ENCODE peak calls at places on chromosomes 13 and 19, in eight cellular contexts. One of them, this sample, is unnamed.

GRCh38 chr19:16677060-16677459 is 16.1 kb downstream of the TMEM38A start:
- DNase-seq in GM23338: no peak
- DNase-seq in fibroblast of lung: no peak
- DNase-seq in mammary epithelial cell: no peak
- DNase-seq in RWPE2: no peak
- DNase-seq in CD8-positive, alpha-beta T cell: no peak
- DNase-seq in dorsolateral prefrontal cortex: no peak
- DNase-seq in neural crest cell: no peak
- DNase-seq in this sample: no peak

GRCh38 chr19:31128291-31128690 is 220.9 kb downstream of the TSHZ3 start:
- DNase-seq in GM23338: no peak
- DNase-seq in fibroblast of lung: no peak
- DNase-seq in mammary epithelial cell: no peak
- DNase-seq in RWPE2: no peak
- DNase-seq in CD8-positive, alpha-beta T cell: no peak
- DNase-seq in dorsolateral prefrontal cortex: no peak
- DNase-seq in neural crest cell: no peak
- DNase-seq in this sample: no peak

GRCh38 chr19:6720369-6721112 is at the start of gene C3:
- DNase-seq in GM23338: no peak
- DNase-seq in fibroblast of lung: no peak
- DNase-seq in mammary epithelial cell: peak; percentile 91
- DNase-seq in RWPE2: peak; percentile 83
- DNase-seq in CD8-positive, alpha-beta T cell: no peak
- DNase-seq in dorsolateral prefrontal cortex: no peak
- DNase-seq in neural crest cell: no peak
- DNase-seq in this sample: no peak

GRCh38 chr19:970695-971094 is 13.4 kb upstream of the WDR18 start:
- DNase-seq in GM23338: peak; percentile 66
- DNase-seq in fibroblast of lung: no peak
- DNase-seq in mammary epithelial cell: no peak
- DNase-seq in RWPE2: no peak
- DNase-seq in CD8-positive, alpha-beta T cell: no peak
- DNase-seq in dorsolateral prefrontal cortex: no peak
- DNase-seq in neural crest cell: no peak
- DNase-seq in this sample: no peak

GRCh38 chr13:24052547-24052981 is 108.0 kb upstream of the SPATA13 start:
- DNase-seq in GM23338: no peak
- DNase-seq in fibroblast of lung: peak; percentile 27
- DNase-seq in mammary epithelial cell: no peak
- DNase-seq in RWPE2: no peak
- DNase-seq in CD8-positive, alpha-beta T cell: no peak
- DNase-seq in dorsolateral prefrontal cortex: no peak
- DNase-seq in neural crest cell: no peak
- DNase-seq in this sample: no peak

GRCh38 chr13:23656637-23657036 is 86.4 kb downstream of the TNFRSF19 start:
- DNase-seq in GM23338: no peak
- DNase-seq in fibroblast of lung: peak; percentile 95
- DNase-seq in mammary epithelial cell: no peak
- DNase-seq in RWPE2: no peak
- DNase-seq in CD8-positive, alpha-beta T cell: no peak
- DNase-seq in dorsolateral prefrontal cortex: no peak
- DNase-seq in neural crest cell: no peak
- DNase-seq in this sample: peak; percentile 55

GRCh38 chr13:97122381-97122996 is 99.6 kb upstream of the MBNL2 start:
- DNase-seq in GM23338: no peak
- DNase-seq in fibroblast of lung: peak; percentile 80
- DNase-seq in mammary epithelial cell: peak; percentile 94
- DNase-seq in RWPE2: no peak
- DNase-seq in CD8-positive, alpha-beta T cell: no peak
- DNase-seq in dorsolateral prefrontal cortex: no peak
- DNase-seq in neural crest cell: no peak
- DNase-seq in this sample: no peak

GRCh38 chr19:30003862-30004261 is 61.8 kb downstream of the URI1 start:
- DNase-seq in GM23338: no peak
- DNase-seq in fibroblast of lung: no peak
- DNase-seq in mammary epithelial cell: no peak
- DNase-seq in RWPE2: no peak
- DNase-seq in CD8-positive, alpha-beta T cell: no peak
- DNase-seq in dorsolateral prefrontal cortex: no peak
- DNase-seq in neural crest cell: no peak
- DNase-seq in this sample: no peak

GRCh38 chr13:75661443-75661842 is 25.3 kb downstream of the LMO7 start:
- DNase-seq in GM23338: no peak
- DNase-seq in fibroblast of lung: no peak
- DNase-seq in mammary epithelial cell: no peak
- DNase-seq in RWPE2: no peak
- DNase-seq in CD8-positive, alpha-beta T cell: no peak
- DNase-seq in dorsolateral prefrontal cortex: no peak
- DNase-seq in neural crest cell: no peak
- DNase-seq in this sample: no peak

GRCh38 chr13:85497652-85498051 is 301.6 kb downstream of the SLITRK6 start:
- DNase-seq in GM23338: no peak
- DNase-seq in fibroblast of lung: peak; percentile 99
- DNase-seq in mammary epithelial cell: peak; percentile 88
- DNase-seq in RWPE2: peak; percentile 73
- DNase-seq in CD8-positive, alpha-beta T cell: no peak
- DNase-seq in dorsolateral prefrontal cortex: no peak
- DNase-seq in neural crest cell: no peak
- DNase-seq in this sample: no peak

GRCh38 chr19:33794578-33795369 is 1.9 kb upstream of the KCTD15 start:
- DNase-seq in GM23338: peak; percentile 69
- DNase-seq in fibroblast of lung: peak; percentile 13
- DNase-seq in mammary epithelial cell: no peak
- DNase-seq in RWPE2: no peak
- DNase-seq in CD8-positive, alpha-beta T cell: no peak
- DNase-seq in dorsolateral prefrontal cortex: no peak
- DNase-seq in neural crest cell: no peak
- DNase-seq in this sample: no peak

GRCh38 chr19:32168606-32169005 is 176.8 kb upstream of the ZNF507 start:
- DNase-seq in GM23338: no peak
- DNase-seq in fibroblast of lung: no peak
- DNase-seq in mammary epithelial cell: no peak
- DNase-seq in RWPE2: no peak
- DNase-seq in CD8-positive, alpha-beta T cell: no peak
- DNase-seq in dorsolateral prefrontal cortex: no peak
- DNase-seq in neural crest cell: no peak
- DNase-seq in this sample: no peak

GRCh38 chr13:113562085-113562749 is 22.3 kb upstream of the TFDP1 start:
- DNase-seq in GM23338: peak; percentile 93
- DNase-seq in fibroblast of lung: peak; percentile 75
- DNase-seq in mammary epithelial cell: peak; percentile 22
- DNase-seq in RWPE2: peak; percentile 53
- DNase-seq in CD8-positive, alpha-beta T cell: peak; percentile 24
- DNase-seq in dorsolateral prefrontal cortex: no peak
- DNase-seq in neural crest cell: peak; percentile 76
- DNase-seq in this sample: peak; percentile 75

GRCh38 chr13:34012354-34012753 is 194.4 kb downstream of the RFC3 start:
- DNase-seq in GM23338: no peak
- DNase-seq in fibroblast of lung: no peak
- DNase-seq in mammary epithelial cell: no peak
- DNase-seq in RWPE2: no peak
- DNase-seq in CD8-positive, alpha-beta T cell: no peak
- DNase-seq in dorsolateral prefrontal cortex: no peak
- DNase-seq in neural crest cell: no peak
- DNase-seq in this sample: no peak

GRCh38 chr19:13554506-13555235 is 48.4 kb upstream of the CACNA1A start:
- DNase-seq in GM23338: no peak
- DNase-seq in fibroblast of lung: peak; percentile 8
- DNase-seq in mammary epithelial cell: no peak
- DNase-seq in RWPE2: no peak
- DNase-seq in CD8-positive, alpha-beta T cell: no peak
- DNase-seq in dorsolateral prefrontal cortex: no peak
- DNase-seq in neural crest cell: no peak
- DNase-seq in this sample: no peak

GRCh38 chr13:34462843-34463242 is 479.2 kb upstream of the NBEA start:
- DNase-seq in GM23338: no peak
- DNase-seq in fibroblast of lung: peak; percentile 87
- DNase-seq in mammary epithelial cell: peak; percentile 89
- DNase-seq in RWPE2: peak; percentile 60
- DNase-seq in CD8-positive, alpha-beta T cell: no peak
- DNase-seq in dorsolateral prefrontal cortex: no peak
- DNase-seq in neural crest cell: no peak
- DNase-seq in this sample: no peak

GRCh38 chr19:16521715-16522289 is 20.4 kb downstream of the CHERP start:
- DNase-seq in GM23338: no peak
- DNase-seq in fibroblast of lung: no peak
- DNase-seq in mammary epithelial cell: no peak
- DNase-seq in RWPE2: no peak
- DNase-seq in CD8-positive, alpha-beta T cell: no peak
- DNase-seq in dorsolateral prefrontal cortex: no peak
- DNase-seq in neural crest cell: no peak
- DNase-seq in this sample: no peak

GRCh38 chr19:49210108-49210900 is 52.7 kb downstream of the TRPM4 start:
- DNase-seq in GM23338: peak; percentile 98
- DNase-seq in fibroblast of lung: no peak
- DNase-seq in mammary epithelial cell: no peak
- DNase-seq in RWPE2: no peak
- DNase-seq in CD8-positive, alpha-beta T cell: no peak
- DNase-seq in dorsolateral prefrontal cortex: no peak
- DNase-seq in neural crest cell: no peak
- DNase-seq in this sample: no peak
- TF ChIP-seq CTCF in GM23338: peak; percentile 72
- TF ChIP-seq CTCF in fibroblast of lung: peak; percentile 3
- TF ChIP-seq CTCF in mammary epithelial cell: no peak
- TF ChIP-seq CTCF in RWPE2: no peak
- TF ChIP-seq CTCF in CD8-positive, alpha-beta T cell: no peak
- TF ChIP-seq CTCF in dorsolateral prefrontal cortex: no peak
- TF ChIP-seq CTCF in neural crest cell: no peak
- TF ChIP-seq CTCF in this sample: no peak

GRCh38 chr19:38803543-38803942 is 9.2 kb downstream of the LGALS4 start:
- DNase-seq in GM23338: no peak
- DNase-seq in fibroblast of lung: no peak
- DNase-seq in mammary epithelial cell: no peak
- DNase-seq in RWPE2: no peak
- DNase-seq in CD8-positive, alpha-beta T cell: no peak
- DNase-seq in dorsolateral prefrontal cortex: no peak
- DNase-seq in neural crest cell: no peak
- DNase-seq in this sample: no peak
- TF ChIP-seq CTCF in GM23338: no peak
- TF ChIP-seq CTCF in fibroblast of lung: no peak
- TF ChIP-seq CTCF in mammary epithelial cell: no peak
- TF ChIP-seq CTCF in RWPE2: no peak
- TF ChIP-seq CTCF in CD8-positive, alpha-beta T cell: no peak
- TF ChIP-seq CTCF in dorsolateral prefrontal cortex: no peak
- TF ChIP-seq CTCF in neural crest cell: no peak
- TF ChIP-seq CTCF in this sample: no peak

GRCh38 chr13:47594833-47595232 is 406.2 kb downstream of the SUCLA2 start:
- DNase-seq in GM23338: peak; percentile 41
- DNase-seq in fibroblast of lung: no peak
- DNase-seq in mammary epithelial cell: peak; percentile 33
- DNase-seq in RWPE2: no peak
- DNase-seq in CD8-positive, alpha-beta T cell: no peak
- DNase-seq in dorsolateral prefrontal cortex: no peak
- DNase-seq in neural crest cell: no peak
- DNase-seq in this sample: no peak
- TF ChIP-seq CTCF in GM23338: peak; percentile 28
- TF ChIP-seq CTCF in fibroblast of lung: peak; percentile 26
- TF ChIP-seq CTCF in mammary epithelial cell: peak; percentile 41
- TF ChIP-seq CTCF in RWPE2: no peak
- TF ChIP-seq CTCF in CD8-positive, alpha-beta T cell: no peak
- TF ChIP-seq CTCF in dorsolateral prefrontal cortex: no peak
- TF ChIP-seq CTCF in neural crest cell: peak; percentile 20
- TF ChIP-seq CTCF in this sample: no peak

GRCh38 chr19:18940791-18941627 is at the start of gene HOMER3:
- DNase-seq in GM23338: peak; percentile 80
- DNase-seq in fibroblast of lung: peak; percentile 38
- DNase-seq in mammary epithelial cell: no peak
- DNase-seq in RWPE2: no peak
- DNase-seq in CD8-positive, alpha-beta T cell: peak; percentile 53
- DNase-seq in dorsolateral prefrontal cortex: peak; percentile 64
- DNase-seq in neural crest cell: peak; percentile 84
- DNase-seq in this sample: peak; percentile 90
- TF ChIP-seq CTCF in GM23338: no peak
- TF ChIP-seq CTCF in fibroblast of lung: no peak
- TF ChIP-seq CTCF in mammary epithelial cell: peak; percentile 48
- TF ChIP-seq CTCF in RWPE2: peak; percentile 92
- TF ChIP-seq CTCF in CD8-positive, alpha-beta T cell: no peak
- TF ChIP-seq CTCF in dorsolateral prefrontal cortex: no peak
- TF ChIP-seq CTCF in neural crest cell: peak; percentile 39
- TF ChIP-seq CTCF in this sample: peak; percentile 44

GRCh38 chr13:51819544-51819943 is 15.6 kb upstream of the DHRS12 start:
- DNase-seq in GM23338: no peak
- DNase-seq in fibroblast of lung: no peak
- DNase-seq in mammary epithelial cell: no peak
- DNase-seq in RWPE2: no peak
- DNase-seq in CD8-positive, alpha-beta T cell: no peak
- DNase-seq in dorsolateral prefrontal cortex: no peak
- DNase-seq in neural crest cell: no peak
- DNase-seq in this sample: no peak

GRCh38 chr13:51817717-51818116 is 13.8 kb upstream of the DHRS12 start:
- DNase-seq in GM23338: no peak
- DNase-seq in fibroblast of lung: no peak
- DNase-seq in mammary epithelial cell: no peak
- DNase-seq in RWPE2: no peak
- DNase-seq in CD8-positive, alpha-beta T cell: no peak
- DNase-seq in dorsolateral prefrontal cortex: no peak
- DNase-seq in neural crest cell: no peak
- DNase-seq in this sample: no peak

GRCh38 chr13:51816604-51817254 is 12.8 kb upstream of the DHRS12 start:
- DNase-seq in GM23338: no peak
- DNase-seq in fibroblast of lung: no peak
- DNase-seq in mammary epithelial cell: peak; percentile 76
- DNase-seq in RWPE2: no peak
- DNase-seq in CD8-positive, alpha-beta T cell: no peak
- DNase-seq in dorsolateral prefrontal cortex: no peak
- DNase-seq in neural crest cell: no peak
- DNase-seq in this sample: no peak

GRCh38 chr13:51818276-51818675 is 14.3 kb upstream of the DHRS12 start:
- DNase-seq in GM23338: no peak
- DNase-seq in fibroblast of lung: no peak
- DNase-seq in mammary epithelial cell: no peak
- DNase-seq in RWPE2: no peak
- DNase-seq in CD8-positive, alpha-beta T cell: no peak
- DNase-seq in dorsolateral prefrontal cortex: no peak
- DNase-seq in neural crest cell: no peak
- DNase-seq in this sample: no peak

GRCh38 chr13:51818771-51819511 is 15.0 kb upstream of the DHRS12 start:
- DNase-seq in GM23338: no peak
- DNase-seq in fibroblast of lung: peak; percentile 40
- DNase-seq in mammary epithelial cell: peak; percentile 55
- DNase-seq in RWPE2: no peak
- DNase-seq in CD8-positive, alpha-beta T cell: no peak
- DNase-seq in dorsolateral prefrontal cortex: no peak
- DNase-seq in neural crest cell: no peak
- DNase-seq in this sample: no peak
- TF ChIP-seq CTCF in GM23338: no peak
- TF ChIP-seq CTCF in fibroblast of lung: no peak
- TF ChIP-seq CTCF in mammary epithelial cell: no peak
- TF ChIP-seq CTCF in RWPE2: no peak
- TF ChIP-seq CTCF in CD8-positive, alpha-beta T cell: no peak
- TF ChIP-seq CTCF in dorsolateral prefrontal cortex: no peak
- TF ChIP-seq CTCF in neural crest cell: no peak
- TF ChIP-seq CTCF in this sample: no peak

GRCh38 chr19:36973844-36974195 is 57.7 kb downstream of the ZNF568 start:
- DNase-seq in GM23338: no peak
- DNase-seq in fibroblast of lung: no peak
- DNase-seq in mammary epithelial cell: no peak
- DNase-seq in RWPE2: no peak
- DNase-seq in CD8-positive, alpha-beta T cell: no peak
- DNase-seq in dorsolateral prefrontal cortex: no peak
- DNase-seq in neural crest cell: no peak
- DNase-seq in this sample: peak; percentile 13

GRCh38 chr19:36972594-36972993 is 56.5 kb downstream of the ZNF568 start:
- DNase-seq in GM23338: peak; percentile 56
- DNase-seq in fibroblast of lung: no peak
- DNase-seq in mammary epithelial cell: no peak
- DNase-seq in RWPE2: no peak
- DNase-seq in CD8-positive, alpha-beta T cell: no peak
- DNase-seq in dorsolateral prefrontal cortex: no peak
- DNase-seq in neural crest cell: no peak
- DNase-seq in this sample: no peak

GRCh38 chr19:36973021-36973843 is 57.1 kb downstream of the ZNF568 start:
- DNase-seq in GM23338: peak; percentile 95
- DNase-seq in fibroblast of lung: peak; percentile 82
- DNase-seq in mammary epithelial cell: peak; percentile 77
- DNase-seq in RWPE2: peak; percentile 64
- DNase-seq in CD8-positive, alpha-beta T cell: peak; percentile 49
- DNase-seq in dorsolateral prefrontal cortex: peak; percentile 77
- DNase-seq in neural crest cell: no peak
- DNase-seq in this sample: peak; percentile 51
- TF ChIP-seq CTCF in GM23338: peak; percentile 69
- TF ChIP-seq CTCF in fibroblast of lung: peak; percentile 77
- TF ChIP-seq CTCF in mammary epithelial cell: peak; percentile 77
- TF ChIP-seq CTCF in RWPE2: peak; percentile 78
- TF ChIP-seq CTCF in CD8-positive, alpha-beta T cell: no peak
- TF ChIP-seq CTCF in dorsolateral prefrontal cortex: peak; percentile 68
- TF ChIP-seq CTCF in neural crest cell: no peak
- TF ChIP-seq CTCF in this sample: peak; percentile 84

This sample was measured in GM10248.